ENCODE peak calls at places on chromosomes 5 and 9, in five cellular contexts. Z, V, C, O and L are unnamed samples.

GRCh38 chr9:126696091-126696763 is 82.5 kb downstream of the LMX1B start:
- DNase-seq in Z (no peak), V (no peak), C (no peak), O (no peak), L (no peak)

GRCh38 chr5:124623265-124623664 is 123.2 kb downstream of the ZNF608 start:
- DNase-seq in Z (no peak), V (no peak), C (no peak), O (no peak), L (no peak)

GRCh38 chr5:176868126-176868525 is 31.0 kb downstream of the HK3 start:
- DNase-seq in Z (no peak), V (no peak), C (no peak), O (no peak), L (no peak)

GRCh38 chr9:120888626-120889025 is 11.6 kb upstream of the PHF19 start:
- DNase-seq in Z (no peak), V (no peak), C (no peak), O (no peak), L (no peak)

GRCh38 chr9:137278913-137279711 is 1.6 kb downstream of the TOR4A start:
- DNase-seq in Z (no peak), V (no peak), C (no peak), O (no peak), L (no peak)

GRCh38 chr5:108278285-108279240 is 103.3 kb downstream of the FBXL17 start:
- DNase-seq in Z (no peak), V (no peak), C (no peak), O (no peak), L (no peak)

GRCh38 chr9:137590469-137591383 is at the start of gene ZMYND19:
- DNase-seq in Z (peak; percentile 93), V (peak; percentile 88), C (peak; percentile 100), O (peak; percentile 72), L (peak; percentile 93)

GRCh38 chr5:2538169-2538568 is 213.3 kb downstream of the IRX2 start:
- DNase-seq in Z (no peak), V (no peak), C (no peak), O (no peak), L (peak; percentile 45)

GRCh38 chr9:32431940-32432555 is 47.6 kb downstream of the ACO1 start:
- DNase-seq in Z (peak; percentile 12), V (peak; percentile 11), C (peak; percentile 40), O (peak; percentile 20), L (peak; percentile 71)

GRCh38 chr9:36297798-36298197 is 39.5 kb upstream of the GNE start:
- DNase-seq in Z (no peak), V (no peak), C (no peak), O (no peak), L (no peak)

GRCh38 chr5:175821790-175822211 is 49.6 kb upstream of the CPLX2 start:
- DNase-seq in Z (no peak), V (no peak), C (no peak), O (no peak), L (no peak)

GRCh38 chr9:80964951-80965350 is 724.4 kb downstream of the TLE1 start:
- DNase-seq in Z (no peak), V (no peak), C (no peak), O (no peak), L (no peak)

GRCh38 chr5:146965781-146966659 is 87.5 kb upstream of the PPP2R2B start:
- DNase-seq in Z (peak; percentile 80), V (peak; percentile 4), C (peak; percentile 55), O (peak; percentile 63), L (peak; percentile 33)

GRCh38 chr5:154285661-154286408 is 95.3 kb downstream of the GALNT10 start:
- DNase-seq in Z (no peak), V (no peak), C (no peak), O (no peak), L (no peak)

GRCh38 chr5:166509085-166509484 is 1782.4 kb upstream of the WWC1 start:
- DNase-seq in Z (no peak), V (no peak), C (no peak), O (no peak), L (no peak)

GRCh38 chr9:63817622-63818518 is 1467.1 kb downstream of the FOXD4L5 start:
- DNase-seq in Z (no peak), V (peak; percentile 60), C (peak; percentile 72), O (no peak), L (peak; percentile 57)

GRCh38 chr5:95823738-95824609 is 1.4 kb upstream of the GLRX start:
- DNase-seq in Z (no peak), V (no peak), C (no peak), O (peak; percentile 68), L (no peak)

GRCh38 chr5:10460252-10460906 is 18.7 kb downstream of the ROPN1L start:
- DNase-seq in Z (no peak), V (no peak), C (no peak), O (no peak), L (no peak)

GRCh38 chr5:122929001-122929400 is 83.6 kb downstream of the SNX24 start:
- DNase-seq in Z (no peak), V (no peak), C (no peak), O (no peak), L (no peak)

GRCh38 chr9:89122944-89123343 is 55.7 kb downstream of the SHC3 start:
- DNase-seq in Z (no peak), V (no peak), C (no peak), O (no peak), L (no peak)

GRCh38 chr5:143279698-143280097 is 123.8 kb downstream of the NR3C1 start:
- DNase-seq in Z (no peak), V (no peak), C (no peak), O (no peak), L (no peak)

GRCh38 chr5:40689442-40689841 is 9.7 kb downstream of the PTGER4 start:
- DNase-seq in Z (no peak), V (no peak), C (no peak), O (peak; percentile 91), L (no peak)

GRCh38 chr9:111597852-111598729 is 1.4 kb downstream of the PTGR1 start:
- DNase-seq in Z (peak; percentile 28), V (peak; percentile 33), C (peak; percentile 73), O (peak; percentile 45), L (peak; percentile 49)

GRCh38 chr5:152689275-152689711 is 284.2 kb upstream of the NMUR2 start:
- DNase-seq in Z (no peak), V (no peak), C (no peak), O (no peak), L (no peak)

GRCh38 chr9:137382728-137383452 is 40.1 kb downstream of the EXD3 start:
- DNase-seq in Z (no peak), V (no peak), C (no peak), O (no peak), L (peak; percentile 27)

GRCh38 chr5:159444441-159445082 is 114.3 kb upstream of the IL12B start:
- DNase-seq in Z (no peak), V (no peak), C (peak; percentile 45), O (no peak), L (no peak)

GRCh38 chr5:16457853-16458252 is 7.7 kb downstream of the ZNF622 start:
- DNase-seq in Z (no peak), V (no peak), C (no peak), O (no peak), L (no peak)

GRCh38 chr5:143606043-143606752 is 202.7 kb upstream of the NR3C1 start:
- DNase-seq in Z (no peak), V (no peak), C (peak; percentile 51), O (no peak), L (no peak)

GRCh38 chr5:124240732-124241131 is 505.7 kb downstream of the ZNF608 start:
- DNase-seq in Z (no peak), V (no peak), C (no peak), O (no peak), L (no peak)